ENCODE peak calls at places on chromosome 19, in four cellular contexts. K is K562, W is HepG2, N is GM12878. R is an unnamed sample.

GRCh38 chr19:36771275-36772231 is 1.1 kb downstream of the ZNF850 start:
- DNase-seq in K (peak; percentile 84), W (peak; percentile 85), N (peak; percentile 26), R (peak; percentile 78)

GRCh38 chr19:13846533-13847032 is 30.4 kb upstream of the NANOS3 start:
- DNase-seq in K (peak; percentile 90), W (peak; percentile 95), N (peak; percentile 85), R (peak; percentile 82)

GRCh38 chr19:44705502-44706010 is 6.6 kb downstream of the CEACAM16 start:
- DNase-seq in K (no peak), W (no peak), N (no peak), R (no peak)

GRCh38 chr19:7877249-7877836 is 3.2 kb upstream of the PRR36 start:
- DNase-seq in K (no peak), W (no peak), N (no peak), R (no peak)

GRCh38 chr19:46426506-46427162 is 2.1 kb downstream of the PNMA8C start:
- DNase-seq in K (peak; percentile 77), W (peak; percentile 71), N (no peak), R (peak; percentile 87)

GRCh38 chr19:18340990-18341868 is 831 bp downstream of the PGPEP1 start:
- DNase-seq in K (peak; percentile 91), W (peak; percentile 52), N (no peak), R (peak; percentile 55)

GRCh38 chr19:18896421-18896841 is 473 bp upstream of the CERS1 start:
- DNase-seq in K (no peak), W (no peak), N (no peak), R (peak; percentile 25)

GRCh38 chr19:46616631-46617322 is 8.1 kb downstream of the PTGIR start:
- DNase-seq in K (peak; percentile 81), W (peak; percentile 50), N (no peak), R (peak; percentile 82)

GRCh38 chr19:10776900-10777650 is 58.9 kb downstream of the TMED1 start:
- DNase-seq in K (no peak), W (no peak), N (no peak), R (no peak)

GRCh38 chr19:49710372-49710951 is 19.5 kb downstream of the CPT1C start:
- DNase-seq in K (peak; percentile 81), W (no peak), N (no peak), R (no peak)

GRCh38 chr19:7224995-7225394 is 69.2 kb downstream of the INSR start:
- DNase-seq in K (no peak), W (no peak), N (no peak), R (no peak)

GRCh38 chr19:44741841-44742352 is 6.6 kb upstream of the BCL3 start:
- DNase-seq in K (peak; percentile 90), W (peak; percentile 78), N (no peak), R (no peak)

GRCh38 chr19:29537181-29537580 is 11.4 kb downstream of the VSTM2B start:
- DNase-seq in K (no peak), W (no peak), N (no peak), R (no peak)

GRCh38 chr19:42086188-42086736 is 10.3 kb downstream of the ZNF574 start:
- DNase-seq in K (no peak), W (no peak), N (no peak), R (no peak)

GRCh38 chr19:4455742-4456565 is 1.6 kb downstream of the UBXN6 start:
- DNase-seq in K (peak; percentile 72), W (peak; percentile 25), N (no peak), R (no peak)

GRCh38 chr19:4454952-4455738 is 2.4 kb downstream of the UBXN6 start:
- DNase-seq in K (peak; percentile 91), W (no peak), N (no peak), R (no peak)

GRCh38 chr19:4456843-4457653 is 546 bp downstream of the UBXN6 start:
- DNase-seq in K (peak; percentile 71), W (no peak), N (no peak), R (peak; percentile 72)

GRCh38 chr19:4457654-4458406 is at the start of gene UBXN6:
- DNase-seq in K (peak; percentile 99), W (peak; percentile 95), N (peak; percentile 86), R (peak; percentile 98)

GRCh38 chr19:4456566-4456842 is 1.1 kb downstream of the UBXN6 start:
- DNase-seq in K (peak; percentile 54), W (no peak), N (no peak), R (no peak)
- TF ChIP-seq USF2 in K (no peak), W (no peak), N (no peak), R (no peak)

GRCh38 chr19:1855040-1855827 is 7.0 kb upstream of the REXO1 start:
- DNase-seq in K (peak; percentile 94), W (no peak), N (peak; percentile 59), R (peak; percentile 93)
- TF ChIP-seq ATF2 in K (no peak), W (no peak), N (no peak), R (no peak)

DNA sequence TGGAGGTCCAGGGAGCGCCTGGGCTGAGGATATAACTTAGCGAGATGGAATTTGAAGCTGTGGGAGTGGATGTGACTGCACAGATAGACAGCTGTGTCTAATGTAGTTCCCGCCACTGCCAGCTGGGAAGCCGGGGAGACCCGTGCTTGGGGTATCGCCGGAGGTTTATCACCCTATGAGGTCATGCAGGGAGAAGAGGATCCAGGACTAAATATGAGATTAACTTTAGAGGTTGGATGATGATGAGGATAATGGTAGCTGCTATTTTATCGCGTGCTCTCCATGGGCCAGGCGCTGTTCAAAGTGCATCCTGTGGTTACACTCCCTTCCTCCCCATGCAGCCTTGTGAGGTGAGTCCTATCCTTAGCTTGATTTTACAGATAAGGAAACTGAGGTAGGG is 19.9 kb downstream of the SSC5D start:
- DNase-seq in K (peak; percentile 34), W (no peak), N (no peak), R (no peak)
- TF ChIP-seq CREM in K (peak; percentile 33), W (no peak), N (no peak), R (no peak)

DNA sequence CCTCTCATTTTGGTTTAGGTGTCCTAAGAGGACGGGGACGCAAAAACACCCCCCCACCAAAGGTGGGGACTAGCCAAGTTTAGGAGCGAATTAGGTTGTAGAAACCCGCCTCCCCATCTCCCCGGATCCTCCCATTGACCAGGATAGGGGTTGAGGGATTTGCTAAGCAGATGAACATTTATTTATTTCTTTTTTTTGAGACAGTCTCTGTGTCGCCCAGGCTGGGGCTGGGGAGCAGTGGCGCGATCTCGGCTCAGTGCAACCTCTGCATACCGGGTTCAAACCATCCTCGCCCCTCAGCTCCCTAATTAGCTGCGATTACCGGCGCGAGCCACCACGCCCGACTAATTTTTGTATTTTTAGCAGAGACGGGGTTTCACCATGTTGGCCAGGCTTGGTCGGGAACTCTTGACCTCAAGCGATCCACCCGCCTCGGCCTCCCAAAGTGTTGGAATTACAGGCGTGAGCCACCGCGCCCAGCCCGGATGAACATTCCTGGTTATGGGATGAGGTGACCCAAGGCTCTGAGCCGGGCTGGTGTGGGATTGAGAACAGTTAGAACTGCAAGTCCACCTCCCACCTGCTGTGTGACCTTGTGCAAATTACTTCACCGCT is 934 bp downstream of the PPP2R1A start:
- DNase-seq in K (peak; percentile 30), W (no peak), N (no peak), R (peak; percentile 38)
- TF ChIP-seq USF2 in K (no peak), W (no peak), N (no peak), R (no peak)

DNA sequence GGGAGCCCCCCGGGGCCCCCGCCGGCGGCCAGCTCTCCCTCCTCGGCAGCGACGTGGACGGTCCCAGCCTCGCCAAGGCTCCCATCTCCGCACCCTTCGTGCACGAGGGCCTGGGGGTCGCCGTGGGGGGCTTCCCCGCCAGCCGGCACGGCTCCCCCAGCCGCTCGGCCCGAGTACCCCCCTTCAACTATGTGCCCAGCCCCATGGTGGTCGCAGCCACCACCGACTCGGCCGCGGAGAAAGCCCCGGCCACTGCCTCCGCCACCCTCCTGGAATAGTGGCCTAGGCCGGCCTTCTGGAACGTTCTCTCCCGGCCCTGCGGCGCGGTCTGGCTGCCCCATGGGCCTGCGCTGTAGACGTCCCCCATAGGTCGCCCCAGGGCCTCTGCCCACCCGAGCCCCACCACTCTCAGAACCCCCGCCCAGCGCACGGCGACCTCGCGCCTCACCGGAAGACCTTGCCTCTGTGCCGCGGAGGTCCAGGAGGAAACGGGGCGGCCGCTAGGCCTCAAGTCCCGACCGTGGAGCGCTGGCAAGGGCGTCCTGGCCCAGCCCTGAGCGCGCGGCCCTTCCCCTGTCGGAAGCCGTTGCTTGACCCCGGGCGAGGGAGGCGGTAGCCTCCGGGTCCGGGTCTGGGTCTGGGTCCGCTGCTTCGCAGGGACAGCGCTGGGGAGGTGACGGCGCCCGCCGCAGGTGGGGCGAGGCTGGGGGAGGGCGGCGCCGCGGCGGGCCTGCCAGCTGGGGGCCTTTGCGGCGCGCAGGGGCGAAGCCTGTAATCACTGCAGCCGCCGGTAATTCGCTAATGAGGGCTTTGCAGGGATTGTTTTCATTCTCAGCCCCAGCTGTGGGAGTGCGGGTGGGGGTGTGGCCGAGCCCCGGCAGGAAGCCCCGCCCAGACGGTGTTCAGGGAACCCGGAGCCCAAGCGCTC is 8.8 kb downstream of the C19orf25 start:
- DNase-seq in K (peak; percentile 64), W (no peak), N (no peak), R (peak; percentile 77)
- TF ChIP-seq ATF2 in K (no peak), W (no peak), N (no peak), R (no peak)

R was measured in WTC11.